ENCODE peak calls at places on chromosome 22, in nine cellular contexts. V, P, I, G, L, Q, Y, W and O are unnamed samples.

GRCh38 chr22:29625090-29625825 is 21.8 kb downstream of the NF2 start:
- DNase-seq in W (peak), P (peak), G (peak), I (no peak), Y (no peak), Q (peak), V (no peak), L (peak), O (peak)

GRCh38 chr22:44870021-44870420 is 117.6 kb downstream of the ARHGAP8 start:
- DNase-seq in I (no peak), P (no peak), L (no peak), Y (no peak), Q (no peak), G (no peak), W (no peak), V (no peak), O (no peak)

GRCh38 chr22:27797793-27798525 is 3.6 kb downstream of the MN1 start:
- DNase-seq in Q (no peak), P (no peak), L (no peak), G (no peak), I (no peak), V (no peak), W (no peak), Y (no peak), O (no peak)

GRCh38 chr22:24003887-24004286 is 1.4 kb downstream of the GSTT4 start:
- DNase-seq in Q (no peak), W (no peak), G (no peak), P (no peak), I (no peak), Y (no peak), V (no peak), L (no peak), O (no peak)

GRCh38 chr22:29550005-29550404 is 3.6 kb downstream of the THOC5 start:
- DNase-seq in I (no peak), W (no peak), V (no peak), Q (no peak), P (no peak), G (no peak), Y (no peak), L (no peak), O (no peak)

GRCh38 chr22:24088796-24089195 is 77.7 kb downstream of the CABIN1 start:
- DNase-seq in Q (no peak), Y (no peak), P (no peak), G (no peak), I (no peak), V (no peak), L (no peak), W (no peak), O (no peak)

GRCh38 chr22:40748388-40748970 is 69.2 kb downstream of the MCHR1 start:
- DNase-seq in V (no peak), G (no peak), I (no peak), L (no peak), Q (no peak), P (no peak), Y (no peak), W (no peak), O (no peak)

GRCh38 chr22:22706253-22706940 is 62.0 kb downstream of the GGTLC2 start:
- DNase-seq in I (no peak), Y (no peak), W (no peak), L (no peak), V (no peak), Q (no peak), P (no peak), G (no peak), O (no peak)

GRCh38 chr22:24244144-24244787 is 616 bp downstream of the GGT5 start:
- DNase-seq in P (peak), W (no peak), I (no peak), Y (no peak), G (no peak), V (peak), Q (peak), L (no peak), O (no peak)

GRCh38 chr22:25172153-25172552 is 27.5 kb upstream of the CRYBB3 start:
- DNase-seq in V (no peak), Y (no peak), G (peak), W (peak), L (peak), P (no peak), I (no peak), Q (no peak), O (peak)

GRCh38 chr22:19940536-19941364 is 822 bp upstream of the COMT start:
- DNase-seq in L (no peak), G (no peak), Q (no peak), I (no peak), Y (no peak), P (no peak), W (no peak), V (no peak), O (no peak)

GRCh38 chr22:36184433-36185035 is 17.1 kb downstream of the APOL4 start:
- DNase-seq in W (no peak), P (peak), V (peak), I (no peak), L (no peak), Y (no peak), G (peak), Q (peak), O (no peak)

GRCh38 chr22:36419177-36419911 is 31.6 kb upstream of the MYH9 start:
- DNase-seq in I (no peak), V (peak), G (peak), P (peak), Q (peak), Y (no peak), W (no peak), L (peak), O (no peak)

GRCh38 chr22:36182871-36183270 is 18.7 kb downstream of the APOL4 start:
- DNase-seq in G (no peak), V (no peak), P (no peak), Q (no peak), I (no peak), Y (no peak), L (no peak), W (no peak), O (no peak)

GRCh38 chr22:40410272-40410671 is 39.9 kb downstream of the SGSM3 start:
- DNase-seq in G (no peak), I (peak), V (no peak), P (no peak), W (peak), L (no peak), Q (no peak), Y (no peak), O (no peak)

GRCh38 chr22:33227791-33228190 is 169.6 kb upstream of the SYN3 start:
- DNase-seq in L (no peak), Q (no peak), P (no peak), Y (no peak), V (no peak), W (no peak), G (no peak), I (no peak), O (no peak)

GRCh38 chr22:19689408-19689807 is 24.9 kb upstream of the SEPTIN5 start:
- DNase-seq in W (no peak), G (no peak), I (no peak), L (no peak), V (no peak), Y (no peak), P (no peak), Q (no peak), O (no peak)

GRCh38 chr22:49014227-49015201 is 813.2 kb downstream of the BRD1 start:
- DNase-seq in Q (no peak), W (peak), L (no peak), P (no peak), I (peak), G (no peak), V (no peak), Y (peak), O (no peak)

GRCh38 chr22:27879923-27880322 is 39.1 kb downstream of the PITPNB start:
- DNase-seq in P (no peak), Y (no peak), I (no peak), G (peak), W (no peak), L (no peak), Q (no peak), V (no peak), O (no peak)

GRCh38 chr22:46905415-46905814 is 143.0 kb downstream of the TBC1D22A start:
- DNase-seq in W (peak), G (no peak), Y (no peak), P (no peak), L (no peak), I (no peak), Q (no peak), V (no peak), O (no peak)

GRCh38 chr22:46908641-46909107 is 146.2 kb downstream of the TBC1D22A start:
- DNase-seq in Q (no peak), V (no peak), L (no peak), P (no peak), G (no peak), W (no peak), Y (no peak), I (no peak), O (no peak)

GRCh38 chr22:46907578-46908215 is 145.2 kb downstream of the TBC1D22A start:
- DNase-seq in V (no peak), Q (no peak), I (no peak), G (no peak), W (no peak), P (no peak), L (no peak), Y (no peak), O (no peak)

GRCh38 chr22:46905834-46906233 is 143.4 kb downstream of the TBC1D22A start:
- DNase-seq in V (no peak), L (no peak), I (no peak), Q (no peak), Y (no peak), G (no peak), W (peak), P (no peak), O (no peak)

GRCh38 chr22:46906326-46907045 is 144.0 kb downstream of the TBC1D22A start:
- DNase-seq in L (no peak), G (no peak), Y (no peak), V (no peak), W (no peak), P (no peak), Q (no peak), I (no peak), O (no peak)
- TF ChIP-seq POLR2A in L (no peak), G (no peak), Y (no peak), V (no peak), W (no peak), P (no peak), Q (no peak), I (no peak), O (no peak)

GRCh38 chr22:50305658-50306566 is 1.5 kb downstream of the PLXNB2 start:
- DNase-seq in L (peak), Y (peak), Q (peak), V (peak), P (peak), I (peak), G (peak), W (peak), O (peak)
- TF ChIP-seq POLR2A in L (peak), Y (no peak), Q (peak), V (no peak), P (no peak), I (no peak), G (peak), W (no peak), O (peak)

DNA sequence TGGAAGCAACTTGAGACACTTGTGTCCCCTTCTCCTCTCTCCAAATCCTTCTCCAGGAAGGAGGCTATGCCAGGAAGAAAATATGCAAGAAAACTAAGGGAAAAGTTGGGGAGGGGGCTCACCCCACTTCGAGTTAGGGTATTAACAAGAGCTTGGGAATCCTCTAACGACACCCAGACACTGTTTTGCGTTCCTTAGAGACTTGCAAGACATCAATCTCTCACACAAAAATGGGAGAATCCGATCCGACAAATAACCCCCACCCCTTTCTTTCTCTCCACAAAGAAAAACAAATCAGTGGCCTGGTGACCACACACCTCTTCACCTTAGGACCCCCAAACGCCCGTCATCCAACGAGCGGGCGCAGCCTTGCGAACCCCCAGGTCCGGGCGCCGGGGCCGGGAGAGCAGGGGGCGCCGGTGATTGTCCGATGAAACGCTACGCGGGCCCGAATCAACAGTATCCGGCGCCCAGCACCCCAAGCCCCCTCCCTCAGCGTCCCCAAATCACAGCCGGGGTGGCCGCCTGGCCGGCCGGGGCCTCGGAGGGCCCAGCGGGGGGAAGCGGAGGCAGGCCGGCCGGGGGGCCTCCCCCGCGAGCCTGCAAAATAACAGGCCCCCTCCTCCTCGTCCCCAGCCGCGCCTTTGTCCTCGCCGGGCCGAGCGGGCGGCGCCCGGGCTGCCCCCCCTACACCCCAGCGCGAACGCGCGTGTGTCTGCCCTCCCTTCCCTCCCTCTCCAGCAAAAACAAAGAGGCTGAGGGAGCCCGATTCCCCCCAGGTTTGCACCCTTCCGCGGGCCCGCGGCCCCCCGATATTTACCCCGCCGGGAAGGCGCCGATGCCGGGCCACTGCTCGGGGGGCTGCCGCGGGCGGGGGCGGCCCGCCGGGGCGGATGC is 645 bp downstream of the CSNK1E start:
- DNase-seq in V (peak), I (no peak), P (peak), W (peak), L (peak), Y (no peak), Q (peak), G (peak), O (peak)
- TF ChIP-seq POLR2A in V (no peak), I (no peak), P (peak), W (no peak), L (peak), Y (no peak), Q (peak), G (peak), O (peak)

GRCh38 chr22:42322562-42322926 is 52.1 kb upstream of the TCF20 start:
- DNase-seq in G (no peak), P (no peak), Q (no peak), V (no peak), I (no peak), Y (no peak), L (no peak), W (no peak), O (no peak)

GRCh38 chr22:42320463-42321416 is 50.3 kb upstream of the TCF20 start:
- DNase-seq in I (no peak), V (no peak), L (no peak), P (no peak), Y (no peak), W (peak), G (no peak), Q (no peak), O (no peak)

GRCh38 chr22:42323971-42324370 is 53.5 kb upstream of the TCF20 start:
- DNase-seq in W (no peak), L (no peak), P (no peak), V (no peak), Q (no peak), Y (no peak), G (no peak), I (no peak), O (no peak)

GRCh38 chr22:42324566-42324965 is 54.1 kb upstream of the TCF20 start:
- DNase-seq in Q (no peak), Y (no peak), L (no peak), W (no peak), I (no peak), P (no peak), V (no peak), G (no peak), O (no peak)

DNA sequence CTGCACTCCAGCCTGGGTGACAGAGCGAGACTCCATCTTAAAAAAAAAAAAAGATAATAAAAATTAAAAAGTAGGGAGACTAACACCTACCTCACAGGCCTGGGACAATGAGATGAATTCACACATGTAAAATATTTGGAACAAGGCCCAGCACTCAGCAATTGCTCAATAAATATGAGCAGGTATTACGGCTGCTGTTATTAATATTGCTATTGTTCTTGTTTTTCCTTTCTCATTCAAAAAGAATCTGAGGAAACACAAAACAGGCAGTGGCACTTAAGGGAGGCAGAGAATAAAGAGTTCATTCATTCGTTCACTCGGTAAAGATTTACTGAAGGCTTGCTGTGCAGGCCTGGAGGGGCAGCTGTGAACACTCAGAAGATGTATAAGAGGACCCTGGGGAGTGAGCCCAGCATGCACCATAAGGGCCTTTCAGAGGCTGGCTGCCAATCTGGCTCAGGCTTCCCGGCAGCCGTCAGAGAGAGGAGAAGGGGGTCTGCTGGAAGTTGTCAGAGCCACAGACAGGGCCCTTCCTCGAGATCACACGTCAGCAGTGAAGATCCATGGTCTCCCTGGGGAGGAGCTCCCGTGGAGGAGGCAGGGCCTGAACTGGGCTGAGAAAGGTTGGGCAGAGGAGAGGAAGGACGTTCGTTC is 51.6 kb upstream of the TCF20 start:
- DNase-seq in L (no peak), G (no peak), Y (no peak), Q (no peak), I (no peak), V (no peak), W (no peak), P (no peak), O (no peak)
- TF ChIP-seq POLR2A in L (no peak), G (no peak), Y (no peak), Q (no peak), I (no peak), V (no peak), W (no peak), P (no peak), O (no peak)

DNA sequence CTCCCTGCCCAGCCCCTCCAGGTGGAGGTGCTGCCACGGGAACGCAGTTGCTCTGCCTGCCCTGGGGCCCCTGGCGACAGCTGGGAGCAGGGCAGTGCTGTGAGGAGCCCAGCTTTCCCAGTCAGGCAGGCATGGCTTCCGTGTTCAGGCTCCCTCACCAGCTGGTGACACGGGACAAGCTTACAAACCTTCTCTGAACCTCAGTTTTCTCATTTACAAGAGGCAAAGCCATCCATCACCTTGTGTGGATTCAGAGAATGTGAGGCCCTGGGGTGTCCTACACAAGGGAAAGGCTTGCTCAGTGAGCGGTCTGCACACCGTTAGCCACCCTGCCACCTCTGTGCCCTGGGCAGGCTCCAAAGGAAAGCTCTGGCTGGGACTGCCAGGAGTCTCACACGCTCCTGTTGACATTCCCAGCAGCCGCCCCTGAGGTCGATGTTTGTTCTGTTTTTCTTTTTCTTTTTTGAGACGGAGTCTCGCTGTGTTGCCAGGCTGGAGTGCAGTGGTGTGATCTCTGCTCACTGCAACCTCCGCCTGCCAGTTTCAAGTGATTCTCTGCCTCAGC is 23.5 kb downstream of the SUN2 start:
- DNase-seq in Q (no peak), G (no peak), I (no peak), L (peak), V (no peak), W (peak), Y (no peak), P (no peak), O (no peak)
- TF ChIP-seq POLR2A in Q (no peak), G (no peak), I (no peak), L (peak), V (no peak), W (no peak), Y (no peak), P (no peak), O (no peak)

GRCh38 chr22:37545703-37546435 is 14.4 kb upstream of the CDC42EP1 start:
- DNase-seq in P (peak), L (peak), Q (peak), G (peak), Y (peak), W (peak), V (peak), I (peak), O (peak)
- TF ChIP-seq POLR2A in P (peak), L (peak), Q (peak), G (peak), Y (no peak), W (peak), V (no peak), I (peak), O (peak)